ENCODE peak calls at places on chromosome 5, in four cellular contexts. One of them, this sample, is unnamed.
A peak's percentile ranks its signal among the peaks of the same experiment; 100 is the strongest.

GRCh38 chr5:116084231-116084630 is 594 bp upstream of the COMMD10 start:
- DNase-seq in OCI-LY7: peak; percentile 45
- DNase-seq in SK-N-SH: peak; percentile 52
- DNase-seq in fibroblast of lung: peak; percentile 34
- DNase-seq in this sample: peak; percentile 15

GRCh38 chr5:128436825-128437224 is 101.2 kb downstream of the FBN2 start:
- DNase-seq in SK-N-SH: no peak
- DNase-seq in fibroblast of lung: peak; percentile 79
- DNase-seq in OCI-LY7: no peak
- DNase-seq in this sample: no peak

GRCh38 chr5:127029513-127030258 is 672 bp downstream of the MARCHF3 start:
- DNase-seq in OCI-LY7: peak; percentile 71
- DNase-seq in fibroblast of lung: peak; percentile 59
- DNase-seq in SK-N-SH: peak; percentile 64
- DNase-seq in this sample: peak; percentile 49

GRCh38 chr5:66769839-66770617 is 173.8 kb downstream of the MAST4 start:
- DNase-seq in OCI-LY7: peak; percentile 36
- DNase-seq in fibroblast of lung: peak; percentile 21
- DNase-seq in SK-N-SH: peak; percentile 29
- DNase-seq in this sample: no peak

GRCh38 chr5:35876922-35877321 is 20.2 kb downstream of the IL7R start:
- DNase-seq in fibroblast of lung: peak; percentile 63
- DNase-seq in SK-N-SH: no peak
- DNase-seq in OCI-LY7: no peak
- DNase-seq in this sample: no peak

GRCh38 chr5:2738156-2738699 is 13.2 kb downstream of the IRX2 start:
- DNase-seq in fibroblast of lung: no peak
- DNase-seq in OCI-LY7: no peak
- DNase-seq in SK-N-SH: no peak
- DNase-seq in this sample: no peak

GRCh38 chr5:156641690-156642089 is 208.4 kb upstream of the PPP1R2B start:
- DNase-seq in fibroblast of lung: peak; percentile 56
- DNase-seq in SK-N-SH: no peak
- DNase-seq in OCI-LY7: no peak
- DNase-seq in this sample: no peak

GRCh38 chr5:110840347-110840960 is 101.6 kb downstream of the SLC25A46 start:
- DNase-seq in SK-N-SH: no peak
- DNase-seq in OCI-LY7: no peak
- DNase-seq in fibroblast of lung: no peak
- DNase-seq in this sample: no peak

GRCh38 chr5:168086104-168086610 is 205.3 kb upstream of the WWC1 start:
- DNase-seq in OCI-LY7: no peak
- DNase-seq in SK-N-SH: no peak
- DNase-seq in fibroblast of lung: peak; percentile 71
- DNase-seq in this sample: peak; percentile 33

GRCh38 chr5:143135832-143136551 is 267.5 kb downstream of the NR3C1 start:
- DNase-seq in fibroblast of lung: peak; percentile 59
- DNase-seq in SK-N-SH: no peak
- DNase-seq in OCI-LY7: no peak
- DNase-seq in this sample: no peak

DNA sequence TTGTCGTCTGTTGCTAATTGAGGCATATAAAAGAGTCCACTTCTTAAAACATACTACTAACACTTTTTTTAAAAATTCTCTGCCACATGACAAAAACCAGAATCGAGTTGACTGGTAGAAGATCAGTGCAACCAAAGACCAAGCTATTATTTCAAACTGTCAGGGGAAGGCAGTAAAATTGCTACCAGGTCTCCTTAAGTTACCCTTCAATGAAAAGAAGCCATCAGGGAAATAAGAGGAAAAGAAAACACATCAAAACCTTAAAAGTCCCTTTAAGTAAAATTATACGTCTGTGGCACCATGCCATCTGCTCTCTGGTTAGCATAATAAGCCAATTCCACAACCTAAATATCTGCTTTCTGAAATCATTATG is 9.6 kb downstream of the ZNF608 start:
- DNase-seq in OCI-LY7: no peak
- DNase-seq in SK-N-SH: no peak
- DNase-seq in fibroblast of lung: no peak
- DNase-seq in this sample: no peak
- H3K4me1 ChIP-seq in OCI-LY7: peaks cover 98% of the 10 kb centered on the region
- H3K4me1 ChIP-seq in SK-N-SH: peaks cover 50% of the 10 kb centered on the region
- H3K4me1 ChIP-seq in fibroblast of lung: peaks cover 5% of the 10 kb centered on the region
- H3K4me1 ChIP-seq in this sample: no peaks in the 10 kb centered on the region

GRCh38 chr5:134714120-134714519 is 24.2 kb upstream of the CAMLG start:
- DNase-seq in SK-N-SH: no peak
- DNase-seq in fibroblast of lung: no peak
- DNase-seq in OCI-LY7: no peak
- DNase-seq in this sample: no peak

DNA sequence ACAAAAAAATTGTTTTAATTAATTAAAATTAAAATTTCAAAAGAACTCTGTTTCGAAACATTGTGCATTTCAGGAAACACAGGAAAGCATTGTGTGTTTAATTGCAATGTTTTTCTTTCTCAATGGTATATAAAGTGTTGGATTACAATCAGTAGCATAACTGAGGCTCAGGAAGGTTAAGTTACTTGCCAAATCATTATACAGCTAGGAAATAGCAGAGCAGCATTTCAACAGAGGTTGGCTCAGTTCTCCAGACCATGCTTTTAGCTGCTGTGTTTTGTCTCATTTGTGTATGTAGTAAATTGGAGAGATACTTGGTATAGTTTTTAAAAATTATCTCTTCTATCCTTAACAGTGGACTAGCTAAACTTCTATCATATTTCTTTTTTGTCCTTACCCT is 30.0 kb upstream of the CAMLG start:
- DNase-seq in OCI-LY7: no peak
- DNase-seq in SK-N-SH: no peak
- DNase-seq in fibroblast of lung: no peak
- DNase-seq in this sample: no peak
- H3K36me3 ChIP-seq in OCI-LY7: peaks cover 69% of the 10 kb centered on the region
- H3K36me3 ChIP-seq in SK-N-SH: peaks cover 72% of the 10 kb centered on the region
- H3K36me3 ChIP-seq in fibroblast of lung: peaks cover 6% of the 10 kb centered on the region
- H3K36me3 ChIP-seq in this sample: no peaks in the 10 kb centered on the region

DNA sequence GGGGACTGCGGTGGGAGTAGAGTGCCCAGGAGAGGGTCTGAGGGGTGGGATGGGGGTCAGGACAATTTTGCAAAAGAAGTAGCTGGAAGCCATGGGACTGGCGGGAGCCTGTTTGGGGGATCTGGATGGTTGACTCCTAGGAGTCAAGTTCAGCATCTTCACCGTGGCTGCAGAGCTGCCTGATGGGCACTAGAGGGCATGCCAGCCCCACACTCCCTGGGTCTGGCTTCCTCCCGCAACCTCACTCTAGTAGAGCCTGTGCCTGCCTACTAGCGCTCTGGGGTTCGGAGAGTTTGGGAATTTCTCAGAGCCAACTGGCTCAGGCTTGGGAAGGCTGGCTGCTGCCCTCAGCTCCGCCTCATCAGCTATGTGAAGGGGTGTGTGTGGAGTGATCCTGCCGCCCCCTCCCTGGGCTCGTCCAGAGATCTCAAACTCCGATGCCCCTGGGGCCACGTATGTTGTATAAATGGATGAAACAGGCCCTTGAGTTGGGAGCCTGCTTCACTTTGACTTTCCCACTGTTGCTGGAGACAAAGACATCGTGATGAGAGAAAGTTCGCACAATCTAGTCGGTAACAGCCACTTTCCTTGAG is 10.8 kb downstream of the TSPAN17 start:
- DNase-seq in SK-N-SH: peak; percentile 86
- DNase-seq in fibroblast of lung: peak; percentile 48
- DNase-seq in OCI-LY7: peak; percentile 75
- DNase-seq in this sample: peak; percentile 46
- H3K4me3 ChIP-seq in SK-N-SH: no peak overlapping the region
- H3K4me3 ChIP-seq in fibroblast of lung: no peak overlapping the region
- H3K4me3 ChIP-seq in OCI-LY7: no peak overlapping the region
- H3K4me3 ChIP-seq in this sample: no peak overlapping the region

GRCh38 chr5:149447373-149448367 is 68.6 kb upstream of the IL17B start:
- DNase-seq in OCI-LY7: no peak
- DNase-seq in SK-N-SH: no peak
- DNase-seq in fibroblast of lung: peak; percentile 36
- DNase-seq in this sample: no peak

GRCh38 chr5:149452007-149452664 is 73.0 kb upstream of the IL17B start:
- DNase-seq in fibroblast of lung: peak; percentile 71
- DNase-seq in OCI-LY7: peak; percentile 32
- DNase-seq in SK-N-SH: peak; percentile 37
- DNase-seq in this sample: no peak

GRCh38 chr5:149448831-149449714 is 70.0 kb upstream of the IL17B start:
- DNase-seq in fibroblast of lung: no peak
- DNase-seq in OCI-LY7: peak; percentile 47
- DNase-seq in SK-N-SH: no peak
- DNase-seq in this sample: no peak

GRCh38 chr5:149452665-149453617 is 73.8 kb upstream of the IL17B start:
- DNase-seq in SK-N-SH: no peak
- DNase-seq in fibroblast of lung: peak; percentile 98
- DNase-seq in OCI-LY7: no peak
- DNase-seq in this sample: peak; percentile 90

GRCh38 chr5:149450199-149450598 is 71.1 kb upstream of the IL17B start:
- DNase-seq in OCI-LY7: no peak
- DNase-seq in fibroblast of lung: peak; percentile 80
- DNase-seq in SK-N-SH: no peak
- DNase-seq in this sample: peak; percentile 76
- H3K4me1 ChIP-seq in OCI-LY7: peaks cover 8% of the 10 kb centered on the region
- H3K4me1 ChIP-seq in fibroblast of lung: peaks cover 52% of the 10 kb centered on the region
- H3K4me1 ChIP-seq in SK-N-SH: peaks cover 16% of the 10 kb centered on the region
- H3K4me1 ChIP-seq in this sample: peaks cover 34% of the 10 kb centered on the region